ENCODE peak calls at places on chromosomes 11 and 22, in eight cellular contexts. F, I, R, G, O, Z, H and L are unnamed samples.

GRCh38 chr11:68012843-68013610 is 2.9 kb downstream of the ALDH3B1 start:
- DNase-seq in F (no peak), I (peak), R (no peak), G (no peak), O (no peak), Z (peak), H (no peak), L (no peak)

GRCh38 chr11:121418625-121419114 is 33.4 kb upstream of the SORL1 start:
- DNase-seq in F (peak), I (no peak), R (peak), G (peak), O (no peak), Z (no peak), H (no peak), L (no peak)

GRCh38 chr11:44464741-44465140 is 100.7 kb upstream of the CD82 start:
- DNase-seq in F (no peak), I (no peak), R (no peak), G (no peak), O (no peak), Z (no peak), H (no peak), L (no peak)

GRCh38 chr11:125532668-125533067 is 36.6 kb upstream of the FEZ1 start:
- DNase-seq in F (no peak), I (no peak), R (no peak), G (no peak), O (no peak), Z (no peak), H (no peak), L (no peak)

GRCh38 chr11:86108146-86108545 is 39.3 kb upstream of the PICALM start:
- DNase-seq in F (no peak), I (no peak), R (no peak), G (no peak), O (no peak), Z (no peak), H (no peak), L (no peak)

GRCh38 chr22:43389227-43389836 is 22.5 kb upstream of the MPPED1 start:
- DNase-seq in F (no peak), I (no peak), R (no peak), G (no peak), O (no peak), Z (no peak), H (no peak), L (no peak)

GRCh38 chr22:31247726-31248125 is 35.6 kb downstream of the LIMK2 start:
- DNase-seq in F (no peak), I (no peak), R (no peak), G (no peak), O (no peak), Z (no peak), H (no peak), L (no peak)

GRCh38 chr11:35261197-35261596 is 122.2 kb downstream of the CD44 start:
- DNase-seq in F (no peak), I (no peak), R (no peak), G (no peak), O (no peak), Z (no peak), H (no peak), L (no peak)

GRCh38 chr11:73404048-73404447 is 27.8 kb downstream of the RELT start:
- DNase-seq in F (no peak), I (no peak), R (no peak), G (peak), O (no peak), Z (no peak), H (no peak), L (peak)

GRCh38 chr11:118928870-118929495 is 3.3 kb upstream of the BCL9L start:
- DNase-seq in F (peak), I (no peak), R (no peak), G (no peak), O (no peak), Z (no peak), H (peak), L (peak)

GRCh38 chr11:61904539-61905048 is 12.8 kb downstream of the RAB3IL1 start:
- DNase-seq in F (peak), I (no peak), R (no peak), G (no peak), O (no peak), Z (no peak), H (no peak), L (no peak)

GRCh38 chr11:723120-723883 is 17.3 kb downstream of the EPS8L2 start:
- DNase-seq in F (peak), I (peak), R (no peak), G (peak), O (no peak), Z (no peak), H (peak), L (no peak)

GRCh38 chr11:102293873-102294601 is 23.2 kb upstream of the BIRC3 start:
- DNase-seq in F (peak), I (no peak), R (no peak), G (no peak), O (no peak), Z (no peak), H (no peak), L (no peak)

GRCh38 chr22:50606126-50606525 is 5.5 kb downstream of the MAPK8IP2 start:
- DNase-seq in F (no peak), I (no peak), R (no peak), G (no peak), O (no peak), Z (no peak), H (no peak), L (peak)

GRCh38 chr11:38274031-38274430 is 1676.0 kb upstream of the RAG2 start:
- DNase-seq in F (no peak), I (no peak), R (no peak), G (no peak), O (no peak), Z (no peak), H (no peak), L (no peak)

GRCh38 chr11:42171046-42171445 is 711.6 kb upstream of the LRRC4C start:
- DNase-seq in F (no peak), I (no peak), R (no peak), G (no peak), O (no peak), Z (no peak), H (no peak), L (no peak)

GRCh38 chr11:65595921-65596281 is 301 bp upstream of the KCNK7 start:
- DNase-seq in F (no peak), I (no peak), R (no peak), G (no peak), O (no peak), Z (no peak), H (no peak), L (no peak)

GRCh38 chr11:10382518-10382917 is 72.5 kb upstream of the AMPD3 start:
- DNase-seq in F (no peak), I (no peak), R (no peak), G (no peak), O (no peak), Z (no peak), H (no peak), L (no peak)

GRCh38 chr22:37546436-37547248 is 13.6 kb upstream of the CDC42EP1 start:
- DNase-seq in F (no peak), I (no peak), R (no peak), G (peak), O (no peak), Z (no peak), H (no peak), L (peak)

GRCh38 chr22:49629586-49630447 is 197.9 kb downstream of the BRD1 start:
- DNase-seq in F (no peak), I (no peak), R (no peak), G (no peak), O (peak), Z (no peak), H (no peak), L (no peak)

GRCh38 chr11:66956689-66957290 is 1.4 kb downstream of the PC start:
- DNase-seq in F (peak), I (no peak), R (no peak), G (no peak), O (no peak), Z (no peak), H (no peak), L (peak)

GRCh38 chr11:20205807-20206206 is 45.5 kb upstream of the DBX1 start:
- DNase-seq in F (no peak), I (no peak), R (no peak), G (no peak), O (no peak), Z (no peak), H (no peak), L (no peak)

GRCh38 chr11:48182860-48183526 is 33.6 kb upstream of the OR4B1 start:
- DNase-seq in F (no peak), I (no peak), R (no peak), G (peak), O (no peak), Z (no peak), H (no peak), L (no peak)

GRCh38 chr11:20597924-20598484 is 1.4 kb upstream of the SLC6A5 start:
- DNase-seq in F (no peak), I (no peak), R (no peak), G (no peak), O (no peak), Z (no peak), H (no peak), L (no peak)

GRCh38 chr11:35255514-35255913 is 116.5 kb downstream of the CD44 start:
- DNase-seq in F (no peak), I (no peak), R (no peak), G (no peak), O (no peak), Z (no peak), H (no peak), L (no peak)

GRCh38 chr11:128949791-128950454 is 7.3 kb upstream of the TP53AIP1 start:
- DNase-seq in F (no peak), I (no peak), R (no peak), G (no peak), O (no peak), Z (no peak), H (no peak), L (no peak)

GRCh38 chr11:65504671-65505433 is 6.0 kb downstream of the MALAT1 start:
- DNase-seq in F (peak), I (no peak), R (no peak), G (no peak), O (no peak), Z (no peak), H (no peak), L (peak)

GRCh38 chr22:36662981-36663380 is 40.6 kb downstream of the CACNG2 start:
- DNase-seq in F (no peak), I (no peak), R (no peak), G (no peak), O (no peak), Z (no peak), H (no peak), L (no peak)

GRCh38 chr11:504053-504993 is 2.7 kb downstream of the RNH1 start:
- DNase-seq in F (peak), I (no peak), R (no peak), G (no peak), O (no peak), Z (no peak), H (no peak), L (no peak)

GRCh38 chr22:17754233-17754925 is 19.9 kb downstream of the BID start:
- DNase-seq in F (peak), I (no peak), R (no peak), G (no peak), O (no peak), Z (no peak), H (peak), L (no peak)